ENCODE peak calls at places on chromosomes 1 and 21, in five cellular contexts. K is K562, G is GM12878, Z is HepG2, B is H1. Q is an unnamed sample. For H3K4me1, the result is how much of the 10 kb centered on the place peaks cover.

GRCh38 chr1:58047265-58047858 is 499.2 kb downstream of the OMA1 start:
- DNase-seq in K (peak), G (no peak), Z (peak), B (no peak), Q (no peak)

GRCh38 chr1:229064320-229064908 is 206.5 kb upstream of the RAB4A start:
- DNase-seq in K (no peak), G (no peak), Z (peak), B (no peak), Q (peak)

GRCh38 chr1:114292194-114292593 is 138.5 kb upstream of the SYT6 start:
- DNase-seq in K (no peak), G (no peak), Z (no peak), B (no peak), Q (no peak)

GRCh38 chr1:213934642-213935041 is 53.1 kb upstream of the PROX1 start:
- DNase-seq in K (no peak), G (no peak), Z (no peak), B (no peak), Q (no peak)

GRCh38 chr1:10738125-10738746 is 58.2 kb downstream of the CASZ1 start:
- DNase-seq in K (no peak), G (no peak), Z (no peak), B (no peak), Q (no peak)

GRCh38 chr1:93576346-93576745 is 105.3 kb downstream of the BCAR3 start:
- DNase-seq in K (no peak), G (no peak), Z (no peak), B (no peak), Q (no peak)

GRCh38 chr1:53371121-53371666 is 43.3 kb upstream of the LRP8 start:
- DNase-seq in K (no peak), G (no peak), Z (no peak), B (no peak), Q (no peak)

GRCh38 chr1:211469938-211470529 is 21.9 kb downstream of the RD3 start:
- DNase-seq in K (peak), G (no peak), Z (peak), B (peak), Q (peak)

GRCh38 chr1:183339556-183340167 is 78.5 kb downstream of the NMNAT2 start:
- DNase-seq in K (no peak), G (no peak), Z (no peak), B (no peak), Q (no peak)

GRCh38 chr1:17212487-17213121 is 7.7 kb downstream of the PADI1 start:
- DNase-seq in K (no peak), G (no peak), Z (no peak), B (no peak), Q (no peak)
- TF ChIP-seq ZNF274 in K (no peak), G (no peak), Z (no peak), B (no peak), Q (no peak)

GRCh38 chr1:89198500-89199072 is at the start of gene GBP4:
- DNase-seq in K (no peak), G (peak), Z (no peak), B (no peak), Q (no peak)
- H3K4me1 ChIP-seq in K (under half), G (under half), Z (under half), B (under half), Q (under half)

DNA sequence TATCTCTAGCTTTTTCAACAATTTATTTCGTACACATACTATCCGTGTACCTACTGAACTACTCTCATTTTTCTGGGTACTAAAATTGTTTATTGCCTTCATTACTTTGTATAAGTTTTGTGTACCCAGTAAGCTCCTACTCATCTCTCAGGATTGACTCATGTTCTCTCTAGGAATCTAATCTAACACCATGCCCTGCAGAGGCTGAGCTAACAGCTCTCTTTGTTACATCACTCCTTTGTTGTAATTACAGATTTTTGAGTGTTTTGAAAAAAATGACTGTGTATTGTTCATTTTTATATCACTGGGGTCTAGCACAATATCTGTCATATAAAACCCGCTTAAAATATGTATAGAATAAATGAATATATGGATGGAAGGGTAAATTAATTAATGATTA is 167.1 kb downstream of the ATP6V1G3 start:
- DNase-seq in K (no peak), G (no peak), Z (no peak), B (no peak), Q (no peak)
- TF ChIP-seq CEBPB in K (no peak), G (no peak), Z (no peak), B (no peak), Q (peak)

DNA sequence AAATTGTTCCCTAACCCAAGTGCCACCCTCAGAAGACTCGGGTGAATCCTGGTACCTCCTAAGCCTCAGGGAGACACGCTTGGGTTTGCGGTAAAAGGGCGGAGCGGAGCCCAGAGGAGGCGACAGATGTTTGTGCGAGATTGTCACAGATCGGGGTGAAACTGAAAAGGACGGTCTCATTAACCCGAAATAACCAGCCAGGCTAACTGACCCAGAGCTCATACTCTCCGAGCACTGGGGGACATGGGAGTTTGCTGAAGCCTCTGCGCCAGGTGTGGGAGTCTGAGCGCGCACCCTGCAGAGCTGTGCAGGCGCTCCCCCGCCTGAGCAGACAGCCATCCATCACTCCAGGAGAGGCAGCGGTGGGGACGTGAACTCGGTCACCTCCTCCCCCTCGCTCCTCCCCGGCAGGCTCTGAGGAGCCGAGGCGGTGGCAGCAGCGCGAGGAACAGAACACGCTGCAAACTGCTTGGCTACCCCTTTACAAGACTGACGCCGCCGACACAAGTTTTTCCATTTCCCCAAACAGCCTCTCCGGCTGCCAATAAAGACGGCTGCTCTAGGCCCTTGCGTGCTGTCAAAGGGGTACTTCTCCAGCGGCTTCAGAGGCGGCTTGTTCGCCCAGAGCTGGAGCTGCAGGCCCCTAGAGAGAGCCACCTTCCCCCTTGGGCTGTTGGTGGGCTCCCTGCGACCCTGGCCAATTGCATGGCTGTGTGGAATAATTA is 43.5 kb downstream of the RRAGC start:
- DNase-seq in K (peak), G (peak), Z (no peak), B (no peak), Q (no peak)
- TF ChIP-seq ZNF274 in K (peak), G (no peak), Z (no peak), B (no peak), Q (no peak)

GRCh38 chr1:158101455-158101854 is 79.2 kb upstream of the CD1D start:
- DNase-seq in K (no peak), G (no peak), Z (no peak), B (no peak), Q (no peak)

GRCh38 chr1:158101944-158102343 is 78.8 kb upstream of the CD1D start:
- DNase-seq in K (no peak), G (no peak), Z (no peak), B (no peak), Q (peak)

GRCh38 chr1:158098256-158098655 is 82.4 kb upstream of the CD1D start:
- DNase-seq in K (no peak), G (no peak), Z (no peak), B (no peak), Q (no peak)

GRCh38 chr1:158103275-158103674 is 77.4 kb upstream of the CD1D start:
- DNase-seq in K (no peak), G (no peak), Z (no peak), B (no peak), Q (no peak)

DNA sequence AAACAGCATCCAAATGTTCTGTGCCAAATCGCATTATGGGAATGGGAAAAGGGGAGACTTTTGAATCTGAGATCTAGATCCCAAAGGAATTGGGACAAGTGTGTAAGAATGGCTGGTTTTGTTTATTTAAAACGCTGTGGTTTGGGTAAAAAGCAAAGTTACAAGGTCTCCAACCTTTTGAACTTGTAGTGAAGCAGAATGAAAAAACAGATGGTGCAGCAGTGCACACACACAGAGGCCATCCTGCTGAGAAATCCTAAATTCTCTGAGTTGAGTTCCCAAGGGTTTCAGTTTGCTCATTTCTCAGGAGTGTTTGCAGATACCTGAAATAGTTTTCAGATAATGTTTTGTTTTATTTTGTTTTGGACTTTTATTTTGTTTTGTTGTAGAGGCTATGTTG is 80.2 kb upstream of the CD1D start:
- DNase-seq in K (no peak), G (no peak), Z (no peak), B (no peak), Q (no peak)
- H3K4me1 ChIP-seq in K (under half), G (under half), Z (under half), B (half or more), Q (under half)

GRCh38 chr1:118075116-118075515 is 109.9 kb downstream of the SPAG17 start:
- DNase-seq in K (no peak), G (no peak), Z (no peak), B (no peak), Q (no peak)
- TF ChIP-seq CEBPB in K (no peak), G (no peak), Z (no peak), B (no peak), Q (no peak)

GRCh38 chr1:149844096-149844495 is 55.3 kb upstream of the BOLA1 start:
- DNase-seq in K (peak), G (no peak), Z (peak), B (no peak), Q (no peak)

GRCh38 chr1:149845416-149845815 is 54.0 kb upstream of the BOLA1 start:
- DNase-seq in K (no peak), G (no peak), Z (no peak), B (peak), Q (no peak)

GRCh38 chr1:149846042-149846441 is 53.3 kb upstream of the BOLA1 start:
- DNase-seq in K (no peak), G (no peak), Z (no peak), B (no peak), Q (no peak)

GRCh38 chr1:149843302-149844041 is 55.9 kb upstream of the BOLA1 start:
- DNase-seq in K (no peak), G (no peak), Z (peak), B (no peak), Q (no peak)

GRCh38 chr1:149844650-149845255 is 54.6 kb upstream of the BOLA1 start:
- DNase-seq in K (no peak), G (no peak), Z (no peak), B (no peak), Q (no peak)
- TF ChIP-seq ZNF274 in K (no peak), G (no peak), Z (no peak), B (no peak), Q (no peak)

DNA sequence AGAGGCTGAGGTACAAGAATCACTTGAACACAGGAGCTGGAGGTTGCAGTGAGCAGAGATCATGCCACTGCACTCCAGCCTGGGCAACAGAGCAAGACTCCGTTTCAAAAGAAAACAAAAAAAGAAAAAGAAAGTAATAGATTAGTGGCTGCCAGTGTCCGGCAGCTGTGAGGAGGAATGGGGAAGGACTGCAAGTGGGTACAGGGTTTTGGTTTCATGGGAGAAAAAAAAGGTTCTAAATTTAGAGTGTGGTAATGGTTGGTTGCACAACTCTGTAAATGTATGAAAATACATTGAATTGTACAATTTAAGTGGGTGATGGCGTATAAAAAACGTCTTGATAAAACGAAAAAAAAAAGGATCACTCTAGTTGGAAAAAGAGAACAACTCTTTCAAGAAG is 6.7 kb downstream of the TAF1A start:
- DNase-seq in K (no peak), G (peak), Z (no peak), B (no peak), Q (no peak)
- H3K4me1 ChIP-seq in K (under half), G (under half), Z (under half), B (under half), Q (under half)

GRCh38 chr21:26169061-26169610 is 1.4 kb downstream of the APP start:
- DNase-seq in K (no peak), G (peak), Z (peak), B (no peak), Q (peak)
- TF ChIP-seq CEBPB in K (no peak), G (no peak), Z (no peak), B (no peak), Q (no peak)